ENCODE peak calls at places on chromosomes 13 and 19, in six cellular contexts. A is activated CD4-positive, CD25-positive, alpha-beta regulatory T cell treated with anti-CD3 and anti-CD28 coated beads, Interleukin-2, amount 50 U/mL, for 16 hours; B is transverse colon; E is ELF-1; S is NCI-H345; H is stimulated activated CD8-positive, alpha-beta memory T cell treated with anti-CD3 and anti-CD28 coated beads, Interleukin-15, amount 100 ng/mL, for 4 hours. G is an unnamed sample.

GRCh38 chr19:58571575-58571947 is 1.6 kb downstream of the MZF1 start:
- DNase-seq in A (no peak), B (peak), E (no peak), S (no peak), H (no peak), G (no peak)

GRCh38 chr19:46383846-46384245 is 29.5 kb downstream of the CCDC8 start:
- DNase-seq in A (no peak), B (no peak), E (no peak), S (no peak), H (no peak), G (no peak)

GRCh38 chr13:47463726-47464125 is 537.3 kb downstream of the SUCLA2 start:
- DNase-seq in A (no peak), B (no peak), E (peak), S (no peak), H (no peak), G (no peak)

GRCh38 chr19:48006762-48007161 is 12.3 kb downstream of the ELSPBP1 start:
- DNase-seq in A (no peak), B (no peak), E (no peak), S (no peak), H (no peak), G (no peak)

GRCh38 chr19:29277107-29277506 is 64.2 kb upstream of the UQCRFS1 start:
- DNase-seq in A (peak), B (peak), E (peak), S (no peak), H (peak), G (no peak)

GRCh38 chr19:3692141-3693029 is 7.9 kb downstream of the PIP5K1C start:
- DNase-seq in A (no peak), B (no peak), E (peak), S (no peak), H (no peak), G (no peak)

GRCh38 chr19:38506723-38507550 is 73.4 kb downstream of the RYR1 start:
- DNase-seq in A (peak), B (peak), E (peak), S (peak), H (peak), G (no peak)

GRCh38 chr13:49731766-49732165 is 40.5 kb upstream of the EBPL start:
- DNase-seq in A (no peak), B (no peak), E (no peak), S (no peak), H (no peak), G (no peak)